ENCODE peak calls at places on chromosome 9, in seven cellular contexts. Z is fibroblast of lung, N is transverse colon, K is cardiac muscle cell, H is brain microvascular endothelial cell, V is A673, P is lung. D is an unnamed sample. For H3K36me3 and H3K27me3, the result is how much of the 10 kb centered on the place peaks cover.

GRCh38 chr9:101738566-101739183 is at the start of gene GRIN3A:
- DNase-seq in Z (no peak), N (peak), K (no peak), H (no peak), V (peak), P (no peak), D (no peak)

GRCh38 chr9:85024374-85024773 is 354.8 kb downstream of the NTRK2 start:
- DNase-seq in Z (no peak), N (no peak), K (no peak), H (no peak), V (no peak), P (no peak), D (no peak)

GRCh38 chr9:306907-307306 is 92.2 kb downstream of the DOCK8 start:
- DNase-seq in Z (no peak), N (peak), K (peak), H (no peak), V (no peak), P (peak), D (no peak)

GRCh38 chr9:101977614-101978210 is 239.3 kb upstream of the GRIN3A start:
- DNase-seq in Z (peak), N (no peak), K (peak), H (no peak), V (peak), P (no peak), D (peak)

GRCh38 chr9:113355197-113355596 is 5.9 kb downstream of the BSPRY start:
- DNase-seq in Z (peak), N (no peak), K (peak), H (no peak), V (peak), P (no peak), D (no peak)

GRCh38 chr9:116238225-116238624 is 84.6 kb downstream of the PAPPA start:
- DNase-seq in Z (peak), N (no peak), K (peak), H (peak), V (peak), P (peak), D (no peak)

GRCh38 chr9:79984429-79985067 is 412.8 kb downstream of the TLE4 start:
- DNase-seq in Z (no peak), N (no peak), K (no peak), H (no peak), V (peak), P (no peak), D (no peak)

GRCh38 chr9:7273575-7273974 is 515.8 kb downstream of the KDM4C start:
- DNase-seq in Z (peak), N (no peak), K (peak), H (no peak), V (peak), P (no peak), D (no peak)

GRCh38 chr9:6929428-6929827 is 171.7 kb downstream of the KDM4C start:
- DNase-seq in Z (no peak), N (no peak), K (no peak), H (no peak), V (no peak), P (no peak), D (no peak)

GRCh38 chr9:86078731-86079130 is 20.6 kb downstream of the GOLM1 start:
- DNase-seq in Z (no peak), N (no peak), K (no peak), H (no peak), V (no peak), P (no peak), D (no peak)

GRCh38 chr9:116490321-116490720 is 196.8 kb upstream of the TRIM32 start:
- DNase-seq in Z (no peak), N (no peak), K (no peak), H (no peak), V (no peak), P (no peak), D (no peak)

GRCh38 chr9:70263421-70263820 is 4.6 kb downstream of the SMC5 start:
- DNase-seq in Z (peak), N (no peak), K (peak), H (no peak), V (no peak), P (no peak), D (no peak)

GRCh38 chr9:116061546-116062205 is 91.9 kb upstream of the PAPPA start:
- DNase-seq in Z (no peak), N (no peak), K (no peak), H (no peak), V (peak), P (no peak), D (no peak)

GRCh38 chr9:133468374-133468773 is 8.6 kb downstream of the CACFD1 start:
- DNase-seq in Z (no peak), N (no peak), K (no peak), H (no peak), V (no peak), P (no peak), D (no peak)

GRCh38 chr9:73441890-73442818 is 290.5 kb downstream of the ANXA1 start:
- DNase-seq in Z (no peak), N (no peak), K (no peak), H (peak), V (peak), P (no peak), D (no peak)

GRCh38 chr9:113463418-113464285 is at the start of gene RGS3:
- DNase-seq in Z (no peak), N (peak), K (no peak), H (no peak), V (peak), P (peak), D (no peak)

GRCh38 chr9:133701321-133701980 is 36.7 kb downstream of the SARDH start:
- DNase-seq in Z (no peak), N (no peak), K (no peak), H (no peak), V (no peak), P (no peak), D (no peak)

GRCh38 chr9:114382951-114383865 is 4.6 kb downstream of the AKNA start:
- DNase-seq in Z (peak), N (peak), K (peak), H (peak), V (no peak), P (no peak), D (peak)

DNA sequence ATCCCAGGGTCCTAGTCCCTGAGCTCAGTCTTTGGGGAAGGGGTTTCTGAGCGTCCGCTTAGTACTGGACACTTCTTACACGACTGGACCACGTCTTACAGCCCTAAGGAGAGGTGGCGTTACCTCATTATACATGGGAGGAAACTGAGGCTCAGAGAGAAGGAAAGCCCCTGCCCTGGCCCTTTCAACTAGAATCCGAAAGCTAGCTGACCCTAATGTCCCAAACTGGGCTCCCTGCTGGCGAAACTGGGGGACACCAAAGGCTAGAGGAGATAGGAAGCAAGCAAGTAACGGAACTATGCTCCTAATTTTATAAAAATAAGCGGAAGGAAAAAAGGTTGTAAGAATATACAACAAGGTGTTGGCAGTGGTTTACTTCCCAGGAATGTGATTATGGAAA is 14.2 kb downstream of the LHX6 start:
- DNase-seq in Z (no peak), N (no peak), K (no peak), H (no peak), V (no peak), P (no peak), D (no peak)
- H3K4me3 ChIP-seq in Z (no peak), N (peak), K (peak), H (no peak), V (no peak), P (no peak), D (no peak)

GRCh38 chr9:89352451-89352850 is 34.2 kb downstream of the SECISBP2 start:
- DNase-seq in Z (no peak), N (no peak), K (no peak), H (no peak), V (no peak), P (no peak), D (no peak)
- H3K36me3 ChIP-seq in Z (under half), N (under half), K (half or more), H (half or more), V (half or more), P (under half), D (under half)

GRCh38 chr9:75105019-75105540 is 16.8 kb downstream of the OSTF1 start:
- DNase-seq in Z (no peak), N (no peak), K (no peak), H (no peak), V (no peak), P (no peak), D (no peak)
- H3K27me3 ChIP-seq in Z (under half), N (under half), K (under half), H (under half), V (under half), P (under half), D (under half)

DNA sequence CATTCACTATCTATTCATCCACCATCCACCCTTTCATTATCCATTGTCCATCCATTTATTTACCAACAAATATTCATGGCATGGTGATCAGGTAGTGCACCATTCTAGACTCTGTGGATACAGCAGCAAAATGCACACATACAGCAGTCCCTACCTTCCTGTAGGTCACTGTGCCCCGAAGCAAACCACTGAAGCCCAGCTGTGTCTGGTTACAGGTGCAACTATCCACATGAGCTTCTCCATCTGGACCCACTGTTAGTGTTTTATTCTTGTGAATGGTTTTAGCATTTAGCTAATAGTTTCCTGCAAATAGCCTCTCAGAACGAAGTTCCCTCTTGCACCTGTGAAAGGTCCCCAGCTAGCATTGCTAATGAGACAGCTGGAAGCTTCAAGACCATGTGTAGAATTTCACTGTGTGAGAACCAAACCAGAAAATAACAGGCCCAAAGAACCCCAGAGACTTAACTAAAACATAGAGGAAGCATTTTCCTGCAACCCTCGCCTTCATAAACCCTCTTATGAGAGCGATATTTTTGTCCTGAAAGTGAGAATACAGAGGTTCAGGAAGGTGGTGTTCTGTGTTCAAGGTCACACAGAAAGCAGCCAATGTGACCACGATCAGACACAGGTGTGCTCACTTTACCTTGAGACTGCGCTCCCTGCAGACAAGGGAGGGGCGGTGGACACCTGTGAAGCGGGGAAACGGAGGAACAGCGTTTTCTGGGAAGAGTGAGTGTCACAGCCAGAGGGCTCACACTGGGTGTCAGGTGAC is 18.5 kb downstream of the PAEP start:
- DNase-seq in Z (no peak), N (no peak), K (no peak), H (no peak), V (no peak), P (no peak), D (no peak)
- H3K4me3 ChIP-seq in Z (no peak), N (no peak), K (no peak), H (no peak), V (no peak), P (no peak), D (no peak)